ENCODE peak calls at places on chromosomes 6 and 20, in seven cellular contexts. One of them, this sample, is unnamed.

GRCh38 chr20:11791316-11792228 is 126.1 kb upstream of the BTBD3 start:
- DNase-seq in testis: no peak
- DNase-seq in H1: no peak
- DNase-seq in A549: no peak
- DNase-seq in right lobe of liver: no peak
- DNase-seq in sigmoid colon: no peak
- DNase-seq in ovary: no peak
- DNase-seq in this sample: no peak

GRCh38 chr20:64099880-64100565 is 7.3 kb downstream of the NPBWR2 start:
- DNase-seq in A549: no peak
- DNase-seq in ovary: no peak
- DNase-seq in sigmoid colon: no peak
- DNase-seq in right lobe of liver: no peak
- DNase-seq in H1: no peak
- DNase-seq in testis: no peak
- DNase-seq in this sample: no peak

GRCh38 chr6:130970839-130971410 is 92.1 kb downstream of the EPB41L2 start:
- DNase-seq in A549: no peak
- DNase-seq in ovary: no peak
- DNase-seq in testis: no peak
- DNase-seq in right lobe of liver: no peak
- DNase-seq in H1: no peak
- DNase-seq in sigmoid colon: no peak
- DNase-seq in this sample: no peak

GRCh38 chr6:133892444-133893323 is 3.8 kb downstream of the TCF21 start:
- DNase-seq in H1: no peak
- DNase-seq in sigmoid colon: no peak
- DNase-seq in right lobe of liver: no peak
- DNase-seq in ovary: peak; percentile 52
- DNase-seq in testis: no peak
- DNase-seq in A549: no peak
- DNase-seq in this sample: no peak

GRCh38 chr6:116018976-116019375 is 41.7 kb downstream of the FRK start:
- DNase-seq in A549: no peak
- DNase-seq in ovary: no peak
- DNase-seq in sigmoid colon: no peak
- DNase-seq in right lobe of liver: no peak
- DNase-seq in testis: no peak
- DNase-seq in H1: no peak
- DNase-seq in this sample: no peak

GRCh38 chr20:14935285-14935684 is 597.9 kb upstream of the FLRT3 start:
- DNase-seq in right lobe of liver: no peak
- DNase-seq in A549: no peak
- DNase-seq in H1: no peak
- DNase-seq in ovary: no peak
- DNase-seq in sigmoid colon: no peak
- DNase-seq in testis: no peak
- DNase-seq in this sample: no peak

GRCh38 chr6:38688579-38689087 is 14.3 kb downstream of the GLO1 start:
- DNase-seq in ovary: no peak
- DNase-seq in H1: no peak
- DNase-seq in testis: no peak
- DNase-seq in right lobe of liver: peak; percentile 54
- DNase-seq in sigmoid colon: no peak
- DNase-seq in A549: no peak
- DNase-seq in this sample: no peak

GRCh38 chr6:87905101-87905517 is 142.5 kb upstream of the SPACA1 start:
- DNase-seq in right lobe of liver: no peak
- DNase-seq in ovary: no peak
- DNase-seq in A549: no peak
- DNase-seq in testis: no peak
- DNase-seq in H1: no peak
- DNase-seq in sigmoid colon: no peak
- DNase-seq in this sample: no peak

GRCh38 chr6:77638129-77638830 is 14.6 kb upstream of the MEI4 start:
- DNase-seq in sigmoid colon: no peak
- DNase-seq in ovary: no peak
- DNase-seq in H1: no peak
- DNase-seq in A549: no peak
- DNase-seq in right lobe of liver: no peak
- DNase-seq in testis: no peak
- DNase-seq in this sample: no peak

GRCh38 chr20:728022-728944 is 40.0 kb downstream of the SLC52A3 start:
- DNase-seq in right lobe of liver: peak; percentile 63
- DNase-seq in testis: peak; percentile 63
- DNase-seq in A549: peak; percentile 84
- DNase-seq in sigmoid colon: no peak
- DNase-seq in ovary: peak; percentile 49
- DNase-seq in H1: peak; percentile 62
- DNase-seq in this sample: no peak

GRCh38 chr6:115666997-115667396 is 393.7 kb downstream of the FRK start:
- DNase-seq in testis: no peak
- DNase-seq in ovary: no peak
- DNase-seq in A549: no peak
- DNase-seq in H1: no peak
- DNase-seq in right lobe of liver: no peak
- DNase-seq in sigmoid colon: no peak
- DNase-seq in this sample: no peak

GRCh38 chr20:35845561-35845960 is 73.7 kb downstream of the PHF20 start:
- DNase-seq in right lobe of liver: no peak
- DNase-seq in A549: no peak
- DNase-seq in sigmoid colon: no peak
- DNase-seq in testis: no peak
- DNase-seq in ovary: no peak
- DNase-seq in H1: no peak
- DNase-seq in this sample: no peak

GRCh38 chr6:140041571-140042332 is 667.3 kb upstream of the CITED2 start:
- DNase-seq in ovary: no peak
- DNase-seq in sigmoid colon: no peak
- DNase-seq in H1: no peak
- DNase-seq in testis: no peak
- DNase-seq in A549: no peak
- DNase-seq in right lobe of liver: no peak
- DNase-seq in this sample: no peak

GRCh38 chr6:66663127-66663526 is 956.1 kb upstream of the EYS start:
- DNase-seq in ovary: no peak
- DNase-seq in sigmoid colon: no peak
- DNase-seq in H1: no peak
- DNase-seq in right lobe of liver: no peak
- DNase-seq in A549: no peak
- DNase-seq in testis: no peak
- DNase-seq in this sample: no peak

GRCh38 chr6:118752803-118753202 is 101.4 kb upstream of the CEP85L start:
- DNase-seq in H1: no peak
- DNase-seq in ovary: peak; percentile 35
- DNase-seq in right lobe of liver: no peak
- DNase-seq in sigmoid colon: no peak
- DNase-seq in A549: no peak
- DNase-seq in testis: peak; percentile 48
- DNase-seq in this sample: no peak

GRCh38 chr6:56087421-56087820 is 160.0 kb downstream of the COL21A1 start:
- DNase-seq in A549: no peak
- DNase-seq in right lobe of liver: no peak
- DNase-seq in sigmoid colon: no peak
- DNase-seq in ovary: no peak
- DNase-seq in testis: no peak
- DNase-seq in H1: no peak
- DNase-seq in this sample: no peak

GRCh38 chr6:113690255-113690956 is 166.7 kb upstream of the MARCKS start:
- DNase-seq in testis: no peak
- DNase-seq in ovary: no peak
- DNase-seq in H1: no peak
- DNase-seq in sigmoid colon: no peak
- DNase-seq in right lobe of liver: no peak
- DNase-seq in A549: peak; percentile 26
- DNase-seq in this sample: no peak

GRCh38 chr20:22723659-22724058 is 139.3 kb upstream of the FOXA2 start:
- DNase-seq in A549: no peak
- DNase-seq in right lobe of liver: no peak
- DNase-seq in testis: no peak
- DNase-seq in sigmoid colon: no peak
- DNase-seq in H1: no peak
- DNase-seq in ovary: no peak
- DNase-seq in this sample: no peak

GRCh38 chr6:90204327-90204726 is 92.3 kb downstream of the BACH2 start:
- DNase-seq in ovary: no peak
- DNase-seq in H1: no peak
- DNase-seq in right lobe of liver: no peak
- DNase-seq in testis: no peak
- DNase-seq in sigmoid colon: no peak
- DNase-seq in A549: no peak
- DNase-seq in this sample: no peak

GRCh38 chr6:157634566-157634965 is 188.5 kb upstream of the SNX9 start:
- DNase-seq in A549: no peak
- DNase-seq in sigmoid colon: peak; percentile 55
- DNase-seq in testis: no peak
- DNase-seq in H1: no peak
- DNase-seq in right lobe of liver: no peak
- DNase-seq in ovary: no peak
- DNase-seq in this sample: no peak

GRCh38 chr6:30601815-30602641 is 15.0 kb downstream of the PPP1R10 start:
- DNase-seq in testis: no peak
- DNase-seq in right lobe of liver: no peak
- DNase-seq in A549: no peak
- DNase-seq in ovary: no peak
- DNase-seq in H1: no peak
- DNase-seq in sigmoid colon: no peak
- DNase-seq in this sample: no peak

GRCh38 chr6:30598912-30599624 is 18.0 kb downstream of the PPP1R10 start:
- DNase-seq in A549: no peak
- DNase-seq in testis: no peak
- DNase-seq in right lobe of liver: no peak
- DNase-seq in ovary: no peak
- DNase-seq in sigmoid colon: no peak
- DNase-seq in H1: no peak
- DNase-seq in this sample: no peak

GRCh38 chr6:30601436-30601814 is 15.6 kb downstream of the PPP1R10 start:
- DNase-seq in A549: no peak
- DNase-seq in ovary: no peak
- DNase-seq in testis: no peak
- DNase-seq in H1: no peak
- DNase-seq in sigmoid colon: no peak
- DNase-seq in right lobe of liver: no peak
- DNase-seq in this sample: no peak

GRCh38 chr6:30599625-30600324 is 17.3 kb downstream of the PPP1R10 start:
- DNase-seq in A549: no peak
- DNase-seq in right lobe of liver: no peak
- DNase-seq in H1: no peak
- DNase-seq in sigmoid colon: no peak
- DNase-seq in testis: no peak
- DNase-seq in ovary: no peak
- DNase-seq in this sample: no peak

GRCh38 chr6:30600576-30600975 is 16.5 kb downstream of the PPP1R10 start:
- DNase-seq in testis: no peak
- DNase-seq in right lobe of liver: no peak
- DNase-seq in H1: no peak
- DNase-seq in A549: no peak
- DNase-seq in ovary: peak; percentile 56
- DNase-seq in sigmoid colon: no peak
- DNase-seq in this sample: no peak
- TF ChIP-seq POLR2A in testis: no peak
- TF ChIP-seq POLR2A in right lobe of liver: no peak
- TF ChIP-seq POLR2A in H1: no peak
- TF ChIP-seq POLR2A in A549: no peak
- TF ChIP-seq POLR2A in ovary: no peak
- TF ChIP-seq POLR2A in sigmoid colon: no peak
- TF ChIP-seq POLR2A in this sample: peak; percentile 8

DNA sequence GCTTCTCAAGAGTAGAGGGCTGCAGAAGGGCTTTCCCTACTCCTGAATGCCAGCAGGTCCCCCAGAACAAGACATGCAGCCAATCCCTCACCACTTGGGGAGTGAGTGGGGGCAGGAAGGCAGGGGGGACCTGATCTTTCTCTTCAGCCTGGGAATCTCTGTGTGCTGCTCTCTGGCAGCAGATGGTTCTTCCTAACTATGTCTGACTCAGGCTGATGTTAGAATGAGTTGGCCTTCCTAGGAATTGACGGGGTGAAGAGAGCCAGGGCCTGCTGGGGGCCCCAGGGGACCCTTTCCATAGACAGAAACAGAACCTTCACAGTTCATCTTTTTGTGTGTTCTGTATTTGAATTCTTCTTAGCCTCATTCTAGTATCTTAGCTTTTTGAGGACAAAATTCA is 29.0 kb upstream of the TCP11 start:
- DNase-seq in testis: no peak
- DNase-seq in right lobe of liver: no peak
- DNase-seq in sigmoid colon: no peak
- DNase-seq in ovary: no peak
- DNase-seq in A549: no peak
- DNase-seq in H1: no peak
- DNase-seq in this sample: no peak
- H3K27ac ChIP-seq in testis: no peak overlapping the region
- H3K27ac ChIP-seq in right lobe of liver: no peak overlapping the region
- H3K27ac ChIP-seq in sigmoid colon: no peak overlapping the region
- H3K27ac ChIP-seq in ovary: no peak overlapping the region
- H3K27ac ChIP-seq in A549: no peak overlapping the region
- H3K27ac ChIP-seq in H1: no peak overlapping the region
- H3K27ac ChIP-seq in this sample: no peak overlapping the region

GRCh38 chr6:16078064-16078463 is 50.8 kb upstream of the MYLIP start:
- DNase-seq in ovary: no peak
- DNase-seq in A549: no peak
- DNase-seq in testis: no peak
- DNase-seq in sigmoid colon: no peak
- DNase-seq in H1: no peak
- DNase-seq in right lobe of liver: no peak
- DNase-seq in this sample: no peak
- TF ChIP-seq POLR2A in ovary: no peak
- TF ChIP-seq POLR2A in A549: no peak
- TF ChIP-seq POLR2A in testis: no peak
- TF ChIP-seq POLR2A in sigmoid colon: no peak
- TF ChIP-seq POLR2A in H1: no peak
- TF ChIP-seq POLR2A in right lobe of liver: no peak
- TF ChIP-seq POLR2A in this sample: no peak

DNA sequence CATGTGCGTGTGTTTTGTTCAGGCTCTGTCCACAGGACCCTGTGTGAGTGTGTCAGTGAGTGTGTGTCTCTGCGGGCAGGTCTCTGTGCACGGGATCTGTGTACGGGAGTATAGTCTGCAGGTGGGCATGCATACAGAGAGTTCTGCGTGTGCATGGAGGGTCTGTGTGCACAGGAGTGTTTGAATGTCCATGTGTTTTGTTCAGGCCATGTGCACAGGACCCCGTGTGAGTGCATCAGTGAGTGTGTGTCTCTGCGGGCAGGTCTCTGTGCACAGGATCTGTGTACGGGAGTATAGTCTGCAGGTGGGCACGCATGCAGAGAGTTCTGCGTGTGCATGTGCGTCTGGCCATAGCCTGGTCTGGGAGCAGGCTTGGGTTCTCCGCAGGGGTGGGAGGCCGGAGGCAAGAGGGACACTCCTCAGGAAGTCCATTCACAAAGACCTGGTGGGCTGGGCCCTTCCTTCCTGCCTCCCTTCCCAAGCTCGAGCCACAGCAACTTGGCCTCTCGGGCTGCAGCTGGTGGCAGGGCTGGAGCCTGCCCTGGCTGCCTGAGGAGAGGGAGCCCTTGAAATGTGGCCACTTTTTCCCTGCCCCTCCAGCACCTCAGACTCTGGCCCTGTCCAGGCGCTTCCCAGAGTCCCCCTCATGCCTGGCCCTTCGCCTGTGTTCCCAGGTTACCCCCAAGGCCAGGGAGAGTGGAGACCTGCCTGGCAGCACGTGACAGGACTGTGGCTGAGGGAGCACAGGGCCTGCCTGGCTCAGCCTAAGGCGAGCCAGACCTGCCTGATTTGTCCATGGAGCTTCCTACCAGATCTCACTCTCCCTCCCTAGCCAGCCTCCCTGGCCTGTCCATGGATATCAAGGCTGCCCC is 6.8 kb downstream of the HSPA12B start:
- DNase-seq in right lobe of liver: no peak
- DNase-seq in ovary: no peak
- DNase-seq in A549: no peak
- DNase-seq in testis: no peak
- DNase-seq in sigmoid colon: peak; percentile 63
- DNase-seq in H1: no peak
- DNase-seq in this sample: no peak
- H3K27ac ChIP-seq in right lobe of liver: peak overlapping the region; percentile 36
- H3K27ac ChIP-seq in ovary: no peak overlapping the region
- H3K27ac ChIP-seq in A549: no peak overlapping the region
- H3K27ac ChIP-seq in testis: peak overlapping the region; percentile 71
- H3K27ac ChIP-seq in sigmoid colon: peak overlapping the region; percentile 59
- H3K27ac ChIP-seq in H1: no peak overlapping the region
- H3K27ac ChIP-seq in this sample: peak overlapping the region; percentile 7